ENCODE peak calls at places on chromosomes 7 and 10, in four cellular contexts. M is HL-60; O is CD8-positive, alpha-beta memory T cell; D is lower lobe of right lung. G is an unnamed sample. For H3K27me3, the result is how much of the 10 kb centered on the place peaks cover.

GRCh38 chr10:101310528-101311439 is 43.2 kb upstream of the BTRC start:
- DNase-seq in M (no peak), D (no peak), O (no peak), G (no peak)

GRCh38 chr7:81111781-81112540 is 193.1 kb upstream of the SEMA3C start:
- DNase-seq in O (no peak), M (no peak), D (no peak), G (peak)

GRCh38 chr10:76885815-76886214 is 751.8 kb downstream of the KCNMA1 start:
- DNase-seq in O (no peak), D (no peak), M (no peak), G (no peak)

GRCh38 chr7:40057292-40057691 is 77.1 kb downstream of the MPLKIP start:
- DNase-seq in M (no peak), O (no peak), D (no peak), G (no peak)

GRCh38 chr10:8051851-8052257 is 2.6 kb upstream of the GATA3 start:
- DNase-seq in O (no peak), M (no peak), D (no peak), G (no peak)

GRCh38 chr10:131316321-131317075 is 5.0 kb upstream of the TCERG1L start:
- DNase-seq in O (no peak), M (no peak), D (no peak), G (no peak)

GRCh38 chr10:13715091-13715490 is 128.3 kb downstream of the PRPF18 start:
- DNase-seq in D (no peak), O (no peak), M (no peak), G (no peak)

GRCh38 chr7:76223286-76223972 is 21.7 kb downstream of the SRRM3 start:
- DNase-seq in M (no peak), O (no peak), D (no peak), G (no peak)

GRCh38 chr10:51269816-51270215 is 195.5 kb downstream of the PRKG1 start:
- DNase-seq in D (no peak), O (no peak), M (no peak), G (no peak)

GRCh38 chr10:61701055-61701705 is 38.5 kb downstream of the CABCOCO1 start:
- DNase-seq in M (no peak), D (no peak), O (no peak), G (no peak)

GRCh38 chr10:62584216-62584615 is 210.0 kb downstream of the ZNF365 start:
- DNase-seq in D (no peak), M (no peak), O (no peak), G (peak)

GRCh38 chr7:51352174-51353145 is 35.9 kb upstream of the COBL start:
- DNase-seq in D (no peak), M (no peak), O (no peak), G (no peak)

GRCh38 chr10:105146436-105146835 is 505.3 kb downstream of the SORCS3 start:
- DNase-seq in M (no peak), D (no peak), O (no peak), G (no peak)

GRCh38 chr10:62708569-62708968 is 96.0 kb upstream of the ADO start:
- DNase-seq in M (no peak), O (no peak), D (no peak), G (no peak)

GRCh38 chr7:78634073-78634472 is 819.4 kb downstream of the MAGI2 start:
- DNase-seq in M (no peak), O (no peak), D (no peak), G (no peak)

GRCh38 chr10:3775671-3776551 is 9.1 kb downstream of the KLF6 start:
- DNase-seq in D (no peak), M (peak), O (no peak), G (peak)

GRCh38 chr10:129965418-129965793 is 1.3 kb upstream of the EBF3 start:
- DNase-seq in M (no peak), O (no peak), D (no peak), G (no peak)

GRCh38 chr10:129964611-129965417 is 740 bp upstream of the EBF3 start:
- DNase-seq in M (no peak), O (no peak), D (peak), G (no peak)

GRCh38 chr10:129966370-129966769 is 2.3 kb upstream of the EBF3 start:
- DNase-seq in D (no peak), M (no peak), O (no peak), G (no peak)

GRCh38 chr10:129966831-129967578 is 2.9 kb upstream of the EBF3 start:
- DNase-seq in O (no peak), D (peak), M (no peak), G (no peak)

DNA sequence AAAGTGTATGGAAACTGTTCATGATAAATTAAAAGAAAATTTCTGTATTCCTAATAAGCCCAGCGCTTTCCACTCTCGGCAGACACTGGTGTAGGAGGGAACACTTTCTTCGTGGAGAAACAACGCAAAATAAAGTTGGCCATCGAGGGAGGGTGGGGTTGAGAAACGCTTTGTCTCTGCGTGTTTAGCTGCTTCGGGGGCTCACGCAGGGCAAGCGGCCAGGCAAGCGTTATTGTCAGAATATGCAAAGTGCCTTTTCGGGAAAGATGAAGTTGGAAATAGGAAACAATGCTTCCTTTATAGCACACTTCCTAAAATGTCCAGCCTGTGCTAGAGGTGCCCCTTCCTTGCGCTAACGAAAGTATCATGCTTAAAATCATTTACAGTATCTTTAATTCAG is 1.9 kb upstream of the EBF3 start:
- DNase-seq in D (peak), M (no peak), O (no peak), G (no peak)
- H3K27me3 ChIP-seq in D (half or more), M (half or more), O (under half), G (under half)

DNA sequence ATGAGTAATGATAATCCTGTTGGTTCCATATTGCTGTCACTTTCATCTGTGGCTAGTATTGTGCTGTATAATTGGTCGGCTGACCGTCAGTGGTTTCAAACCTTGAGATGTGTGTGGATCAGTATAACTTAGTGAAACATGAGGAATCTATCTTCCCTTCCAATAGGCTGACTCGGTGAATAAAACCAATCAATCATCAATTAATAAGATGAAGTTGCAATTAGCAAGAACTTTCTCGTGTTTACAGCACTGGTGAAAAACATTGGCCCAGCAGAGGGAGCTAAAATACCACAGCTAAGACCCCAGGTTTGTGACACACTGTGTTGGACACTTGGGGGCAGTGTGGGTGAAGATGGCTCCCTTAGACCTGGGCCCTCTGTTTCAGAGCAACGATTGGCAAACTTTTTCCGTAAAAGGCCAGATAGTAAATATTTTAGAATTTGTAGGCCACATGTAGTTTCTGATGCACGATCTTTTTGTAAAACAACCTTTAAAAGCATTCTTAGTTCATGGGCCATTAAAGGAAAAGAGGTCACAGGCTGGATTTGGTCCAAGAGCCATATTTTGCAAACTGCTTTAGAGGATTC is 47.8 kb downstream of the STRA8 start:
- DNase-seq in D (peak), M (peak), O (peak), G (peak)
- H3K4me3 ChIP-seq in D (no peak), M (no peak), O (no peak), G (no peak)

GRCh38 chr10:22341936-22342222 is 3.4 kb upstream of the SPAG6 start:
- DNase-seq in O (no peak), M (no peak), D (no peak), G (no peak)
- H3K27me3 ChIP-seq in O (half or more), M (under half), D (half or more), G (half or more)

DNA sequence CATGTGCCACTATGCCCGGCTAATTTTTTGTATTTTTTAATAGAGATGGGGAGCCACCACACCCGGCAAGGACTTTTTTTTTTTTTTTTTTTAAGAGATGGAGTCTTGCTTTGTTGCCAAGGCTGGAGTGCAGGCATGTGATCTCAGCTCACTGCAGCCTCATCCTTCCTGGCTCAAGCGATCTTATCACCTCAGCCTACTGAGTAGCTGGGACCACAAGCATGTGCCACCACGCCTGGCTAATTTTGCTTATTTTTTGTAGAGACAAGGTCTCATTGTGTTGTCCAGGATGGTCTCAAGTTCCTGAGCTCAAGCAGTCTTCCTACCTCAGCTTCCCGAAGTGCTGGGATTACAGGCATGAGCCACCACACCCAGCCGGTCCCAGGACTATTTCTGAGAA is 9.3 kb upstream of the MCU start:
- DNase-seq in M (no peak), D (no peak), O (no peak), G (no peak)
- H3K4me3 ChIP-seq in M (no peak), D (no peak), O (no peak), G (no peak)

DNA sequence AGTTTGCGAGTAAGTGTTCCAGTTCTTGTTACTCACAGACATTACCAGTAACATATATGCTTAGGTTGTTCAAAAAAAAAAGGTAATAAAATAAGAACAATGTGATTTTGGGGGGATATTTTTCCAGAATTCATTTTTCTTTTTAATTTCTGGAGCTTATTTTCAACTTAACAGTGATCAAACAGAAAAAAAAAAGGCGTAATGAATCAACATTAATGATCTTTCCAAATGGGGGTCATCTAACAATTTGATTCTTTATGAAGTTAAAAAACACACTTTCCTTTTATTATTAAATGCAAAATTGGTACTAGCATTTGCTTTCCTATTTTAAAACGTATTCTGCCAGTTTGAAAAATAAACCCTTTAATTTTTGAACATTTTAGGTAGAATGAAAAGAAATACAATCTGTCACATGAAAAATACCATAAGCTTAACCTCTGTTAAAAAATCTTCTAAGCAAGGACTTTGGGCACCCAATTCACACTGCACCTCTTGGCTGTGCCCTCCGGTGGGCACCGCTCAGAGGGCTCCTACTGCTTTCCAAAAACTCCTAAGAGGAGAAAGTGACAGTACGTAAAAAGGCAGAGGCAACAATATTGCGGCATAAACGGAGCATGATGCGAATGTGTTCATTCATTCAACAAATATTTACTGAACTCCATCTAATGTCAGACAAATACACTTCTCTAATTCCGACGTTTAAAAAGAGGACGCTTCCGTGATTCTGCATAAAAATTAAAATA is 32.6 kb downstream of the CNPY1 start:
- DNase-seq in D (no peak), O (no peak), M (no peak), G (no peak)
- H3K27me3 ChIP-seq in D (half or more), O (under half), M (under half), G (half or more)

DNA sequence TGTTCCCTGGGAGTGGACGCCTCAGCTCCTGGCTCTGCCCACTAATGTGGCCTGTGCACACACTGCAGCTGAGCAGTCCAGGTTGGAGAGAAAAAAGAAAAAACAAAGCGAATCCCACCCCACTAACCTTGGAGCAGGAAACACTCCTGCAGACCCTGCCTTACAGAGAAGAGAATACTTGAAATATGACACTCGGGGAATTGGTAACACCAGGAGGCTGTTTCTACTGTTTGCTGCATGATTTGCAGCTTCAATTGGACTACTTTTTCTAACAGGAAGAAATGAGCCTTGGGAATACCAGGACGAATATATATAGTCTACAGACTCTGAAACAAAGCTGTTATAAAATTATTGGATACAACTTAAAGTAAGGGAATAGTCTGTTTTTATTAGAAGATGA is 22.2 kb downstream of the CDHR3 start:
- DNase-seq in D (no peak), M (no peak), O (no peak), G (no peak)
- H3K4me3 ChIP-seq in D (no peak), M (no peak), O (no peak), G (no peak)

DNA sequence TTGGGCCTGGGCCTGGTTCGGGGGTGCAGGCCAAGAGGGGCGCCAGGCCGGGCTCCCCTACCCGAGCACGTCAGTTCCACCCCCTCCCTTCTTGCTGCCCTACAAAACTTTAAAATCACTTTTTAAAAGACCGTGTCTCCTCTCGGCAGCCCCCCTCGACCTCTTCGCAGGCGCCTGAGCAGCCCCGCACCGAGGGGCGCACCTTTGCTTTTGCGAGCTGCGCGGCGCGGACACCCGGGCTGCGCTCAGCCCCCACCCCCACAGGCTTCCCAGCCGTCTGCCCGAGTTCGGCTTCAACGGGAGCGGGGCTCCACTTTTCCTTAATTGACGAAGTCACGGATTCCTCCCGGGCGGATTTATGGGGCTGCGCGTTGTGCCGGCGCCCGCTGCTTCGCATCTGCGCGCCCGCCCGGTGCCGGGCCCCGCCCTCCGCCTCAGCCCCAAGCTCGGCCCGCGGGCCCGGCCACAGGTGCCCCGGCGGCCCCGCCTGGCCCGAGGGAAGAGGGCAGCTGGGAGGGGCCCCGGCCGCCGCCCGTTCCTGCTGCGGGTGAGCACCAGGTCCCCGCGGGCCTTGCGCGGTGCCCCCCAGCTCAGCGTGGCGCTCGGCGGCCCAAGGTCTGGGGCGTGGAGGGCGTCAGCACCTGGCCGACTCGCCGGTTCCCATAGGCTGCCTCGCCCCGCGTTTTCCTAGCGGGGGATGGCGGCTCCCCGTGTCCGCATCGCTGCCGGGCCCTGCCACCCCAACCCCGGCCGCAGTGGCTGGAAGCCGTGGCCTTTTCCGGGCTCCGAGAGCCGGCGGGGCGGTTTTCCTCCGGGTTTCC is 10.8 kb upstream of the MNX1 start:
- DNase-seq in D (no peak), M (no peak), O (no peak), G (no peak)
- H3K27me3 ChIP-seq in D (half or more), M (half or more), O (half or more), G (half or more)

GRCh38 chr7:151850484-151851159 is 26.3 kb downstream of the PRKAG2 start:
- DNase-seq in D (peak), O (no peak), M (no peak), G (no peak)
- H3K4me3 ChIP-seq in D (peak), O (no peak), M (peak), G (no peak)

GRCh38 chr7:1663857-1664651 is 6.0 kb upstream of the ELFN1 start:
- DNase-seq in D (peak), O (no peak), M (no peak), G (peak)

GRCh38 chr7:1662767-1663166 is 7.3 kb upstream of the ELFN1 start:
- DNase-seq in M (no peak), O (no peak), D (peak), G (no peak)

GRCh38 chr7:1662101-1662500 is 8.0 kb upstream of the ELFN1 start:
- DNase-seq in D (peak), M (no peak), O (no peak), G (no peak)

GRCh38 chr7:1664711-1665591 is 5.1 kb upstream of the ELFN1 start:
- DNase-seq in O (peak), D (peak), M (peak), G (peak)

DNA sequence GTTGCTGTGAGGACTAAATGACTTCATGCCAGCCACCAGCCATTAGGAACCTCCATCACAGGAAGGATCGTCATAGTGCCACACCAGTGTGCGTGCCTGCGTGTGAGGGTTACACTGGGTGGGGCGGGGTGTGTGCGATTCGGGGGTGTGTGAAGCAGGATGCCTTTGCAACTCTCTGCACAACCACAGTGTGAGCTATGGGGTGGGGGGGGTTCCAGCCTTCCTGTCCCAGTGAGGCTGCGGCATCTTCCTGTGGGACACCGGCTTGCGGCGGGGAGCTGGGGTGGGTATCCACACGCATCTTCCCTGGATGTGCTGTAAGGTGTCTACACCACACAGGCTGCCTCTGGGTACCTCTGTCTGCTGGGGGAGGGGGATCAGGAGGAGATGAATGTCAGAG is 6.8 kb upstream of the ELFN1 start:
- DNase-seq in M (no peak), O (no peak), D (peak), G (peak)
- H3K27me3 ChIP-seq in M (under half), O (under half), D (half or more), G (half or more)

GRCh38 chr7:143240323-143241168 is 18.7 kb downstream of the TAS2R40 start:
- DNase-seq in O (peak), D (no peak), M (peak), G (peak)
- H3K4me3 ChIP-seq in O (no peak), D (no peak), M (peak), G (no peak)